ENCODE peak calls at places on chromosomes 11 and 22, in eight cellular contexts. A is H54; W is neural progenitor cell; T is HS-27A; N is stimulated activated CD8-positive, alpha-beta memory T cell treated with anti-CD3 and anti-CD28 coated beads, Interleukin-2, amount 100 ng/mL, for 48 hours; Q is LoVo; M is right lobe of liver; X is substantia nigra. H is an unnamed sample.

GRCh38 chr22:48748113-48748859 is 1079.4 kb downstream of the BRD1 start:
- DNase-seq in A (no peak), N (no peak), T (no peak), Q (no peak), M (no peak), X (no peak), W (no peak), H (no peak)

GRCh38 chr22:23718371-23719165 is 27.8 kb downstream of the RGL4 start:
- DNase-seq in A (no peak), N (no peak), W (no peak), Q (peak; percentile 2), X (no peak), M (no peak), T (no peak), H (no peak)

GRCh38 chr11:36558511-36559413 is 9.0 kb upstream of the RAG1 start:
- DNase-seq in X (no peak), N (no peak), T (no peak), M (no peak), Q (no peak), A (no peak), W (no peak), H (no peak)

GRCh38 chr11:42315267-42315666 is 855.8 kb upstream of the LRRC4C start:
- DNase-seq in N (no peak), T (no peak), W (no peak), M (no peak), Q (no peak), A (no peak), X (no peak), H (no peak)

GRCh38 chr11:64321533-64321932 is 3.6 kb downstream of the PRDX5 start:
- DNase-seq in Q (no peak), X (no peak), W (no peak), T (no peak), A (no peak), N (no peak), M (no peak), H (no peak)

GRCh38 chr22:46576556-46577351 is 39.3 kb upstream of the CELSR1 start:
- DNase-seq in W (peak; percentile 85), X (peak; percentile 47), T (no peak), M (peak; percentile 66), N (peak; percentile 52), A (peak; percentile 58), Q (peak; percentile 68), H (peak; percentile 82)

GRCh38 chr11:2301631-2302272 is at the start of the genes C11orf21 and TSPAN32:
- DNase-seq in T (no peak), A (peak; percentile 51), X (no peak), N (no peak), Q (no peak), M (peak; percentile 57), W (no peak), H (peak; percentile 77)

GRCh38 chr11:78289547-78290292 is 101.0 kb downstream of the USP35 start:
- DNase-seq in Q (no peak), W (no peak), M (no peak), X (no peak), A (no peak), T (no peak), N (no peak), H (no peak)

GRCh38 chr22:48631288-48631687 is 1196.4 kb downstream of the BRD1 start:
- DNase-seq in T (no peak), M (no peak), W (no peak), Q (no peak), A (no peak), N (no peak), X (no peak), H (no peak)

H was measured in kidney.